ENCODE peak calls at places on chromosomes 4 and X, in seven cellular contexts. Y, F, I, L, P, H and E are unnamed samples.

GRCh38 chrX:147913570-147913969 is 1.9 kb downstream of the FMR1 start:
- DNase-seq in Y (no peak), F (no peak), I (no peak), L (no peak), P (no peak), H (no peak), E (no peak)

GRCh38 chr4:108119199-108119800 is 49.4 kb downstream of the LEF1 start:
- DNase-seq in Y (no peak), F (no peak), I (no peak), L (no peak), P (no peak), H (no peak), E (no peak)

GRCh38 chr4:124199755-124200154 is 512.8 kb downstream of the ANKRD50 start:
- DNase-seq in Y (no peak), F (no peak), I (peak; percentile 72), L (no peak), P (peak; percentile 66), H (no peak), E (no peak)

GRCh38 chr4:82643994-82644730 is 82.4 kb upstream of the TMEM150C start:
- DNase-seq in Y (no peak), F (no peak), I (no peak), L (no peak), P (peak; percentile 58), H (no peak), E (no peak)

GRCh38 chrX:133305348-133305747 is 87.2 kb upstream of the TFDP3 start:
- DNase-seq in Y (no peak), F (no peak), I (no peak), L (no peak), P (no peak), H (no peak), E (no peak)

GRCh38 chr4:132934901-132935300 is 214.2 kb upstream of the PCDH10 start:
- DNase-seq in Y (no peak), F (no peak), I (no peak), L (peak; percentile 28), P (no peak), H (no peak), E (no peak)

GRCh38 chrX:70262952-70263567 is 3.1 kb upstream of the P2RY4 start:
- DNase-seq in Y (peak; percentile 9), F (peak; percentile 81), I (peak; percentile 18), L (peak; percentile 74), P (peak; percentile 28), H (peak; percentile 25), E (peak; percentile 60)

GRCh38 chr4:9703391-9703790 is 78.0 kb upstream of the DRD5 start:
- DNase-seq in Y (peak; percentile 51), F (peak; percentile 87), I (no peak), L (peak; percentile 82), P (no peak), H (peak; percentile 51), E (peak; percentile 65)

GRCh38 chr4:177611974-177612664 is 169.9 kb upstream of the AGA start:
- DNase-seq in Y (no peak), F (no peak), I (no peak), L (no peak), P (no peak), H (no peak), E (no peak)

GRCh38 chr4:115629270-115629669 is 515.9 kb upstream of the NDST4 start:
- DNase-seq in Y (no peak), F (no peak), I (no peak), L (no peak), P (no peak), H (no peak), E (no peak)

GRCh38 chr4:56768301-56768700 is 53.2 kb downstream of the SPINK2 start:
- DNase-seq in Y (no peak), F (no peak), I (no peak), L (no peak), P (no peak), H (no peak), E (peak; percentile 8)

GRCh38 chr4:6974138-6974848 is 64.7 kb downstream of the TBC1D14 start:
- DNase-seq in Y (peak; percentile 77), F (peak; percentile 89), I (peak; percentile 92), L (peak; percentile 93), P (peak; percentile 84), H (peak; percentile 87), E (peak; percentile 81)

GRCh38 chr4:89303177-89303576 is 4.4 kb downstream of the GPRIN3 start:
- DNase-seq in Y (no peak), F (no peak), I (peak; percentile 23), L (no peak), P (no peak), H (no peak), E (no peak)

GRCh38 chrX:148466292-148466691 is 34.1 kb upstream of the AFF2 start:
- DNase-seq in Y (no peak), F (no peak), I (no peak), L (no peak), P (no peak), H (no peak), E (no peak)

GRCh38 chrX:23493941-23494374 is 159.3 kb downstream of the PTCHD1 start:
- DNase-seq in Y (no peak), F (no peak), I (no peak), L (peak; percentile 38), P (no peak), H (no peak), E (peak; percentile 7)

GRCh38 chr4:153211986-153212720 is 7.9 kb downstream of the TRIM2 start:
- DNase-seq in Y (no peak), F (no peak), I (peak; percentile 85), L (no peak), P (peak; percentile 77), H (no peak), E (no peak)

GRCh38 chr4:69156913-69157312 is 57.6 kb downstream of the UGT2B11 start:
- DNase-seq in Y (no peak), F (peak; percentile 62), I (peak; percentile 5), L (peak; percentile 52), P (no peak), H (no peak), E (peak; percentile 21)

GRCh38 chrX:67961516-67961915 is 417.7 kb downstream of the AR start:
- DNase-seq in Y (no peak), F (no peak), I (no peak), L (no peak), P (no peak), H (no peak), E (no peak)

GRCh38 chr4:2276581-2277325 is 14.8 kb upstream of the MXD4 start:
- DNase-seq in Y (no peak), F (no peak), I (no peak), L (no peak), P (no peak), H (no peak), E (no peak)

GRCh38 chr4:64001229-64001898 is 407.9 kb downstream of the TECRL start:
- DNase-seq in Y (no peak), F (no peak), I (no peak), L (no peak), P (no peak), H (no peak), E (no peak)

GRCh38 chr4:89539374-89539773 is 231.8 kb upstream of the GPRIN3 start:
- DNase-seq in Y (no peak), F (no peak), I (peak; percentile 95), L (peak; percentile 56), P (peak; percentile 93), H (no peak), E (no peak)

GRCh38 chr4:176436500-176436973 is 116.8 kb downstream of the SPCS3 start:
- DNase-seq in Y (no peak), F (no peak), I (peak; percentile 79), L (peak; percentile 61), P (peak; percentile 94), H (no peak), E (no peak)

GRCh38 chr4:105714932-105715331 is 6.3 kb downstream of the GSTCD start:
- DNase-seq in Y (no peak), F (no peak), I (peak; percentile 26), L (no peak), P (no peak), H (no peak), E (no peak)

GRCh38 chr4:24488399-24489164 is 95.8 kb downstream of the DHX15 start:
- DNase-seq in Y (peak; percentile 64), F (peak; percentile 87), I (peak; percentile 67), L (peak; percentile 83), P (peak; percentile 62), H (no peak), E (peak; percentile 84)

GRCh38 chr4:11366859-11367258 is 61.8 kb downstream of the HS3ST1 start:
- DNase-seq in Y (no peak), F (no peak), I (no peak), L (no peak), P (no peak), H (no peak), E (no peak)

GRCh38 chr4:26583865-26584652 is at the start of gene TBC1D19:
- DNase-seq in Y (peak; percentile 83), F (peak; percentile 91), I (peak; percentile 88), L (peak; percentile 95), P (peak; percentile 85), H (peak; percentile 65), E (peak; percentile 87)

GRCh38 chrX:103608305-103608963 is 671 bp downstream of the TCEAL3 start:
- DNase-seq in Y (no peak), F (peak; percentile 37), I (peak; percentile 28), L (no peak), P (no peak), H (no peak), E (no peak)

GRCh38 chrX:107562482-107562881 is 65.8 kb upstream of the PRPS1 start:
- DNase-seq in Y (no peak), F (no peak), I (peak; percentile 61), L (peak; percentile 69), P (peak; percentile 88), H (no peak), E (peak; percentile 88)

GRCh38 chrX:68826113-68826980 is 2.5 kb upstream of the EFNB1 start:
- DNase-seq in Y (no peak), F (peak; percentile 15), I (no peak), L (no peak), P (no peak), H (no peak), E (no peak)

GRCh38 chr4:42655248-42655647 is 1.7 kb downstream of the ATP8A1 start:
- DNase-seq in Y (no peak), F (no peak), I (no peak), L (no peak), P (no peak), H (no peak), E (no peak)
- H2BK120ac ChIP-seq in Y (no peak overlapping the region), F (no peak overlapping the region), I (no peak overlapping the region), L (no peak overlapping the region), P (no peak overlapping the region), H (no peak overlapping the region), E (no peak overlapping the region)

GRCh38 chr4:184150102-184150839 is 67.4 kb downstream of the ENPP6 start:
- DNase-seq in Y (no peak), F (no peak), I (no peak), L (no peak), P (no peak), H (no peak), E (no peak)
- H3K79me1 ChIP-seq in Y (no peaks in the 10 kb centered on the region), F (no peaks in the 10 kb centered on the region), I (no peaks in the 10 kb centered on the region), L (no peaks in the 10 kb centered on the region), P (no peaks in the 10 kb centered on the region), H (no peaks in the 10 kb centered on the region), E (no peaks in the 10 kb centered on the region)

DNA sequence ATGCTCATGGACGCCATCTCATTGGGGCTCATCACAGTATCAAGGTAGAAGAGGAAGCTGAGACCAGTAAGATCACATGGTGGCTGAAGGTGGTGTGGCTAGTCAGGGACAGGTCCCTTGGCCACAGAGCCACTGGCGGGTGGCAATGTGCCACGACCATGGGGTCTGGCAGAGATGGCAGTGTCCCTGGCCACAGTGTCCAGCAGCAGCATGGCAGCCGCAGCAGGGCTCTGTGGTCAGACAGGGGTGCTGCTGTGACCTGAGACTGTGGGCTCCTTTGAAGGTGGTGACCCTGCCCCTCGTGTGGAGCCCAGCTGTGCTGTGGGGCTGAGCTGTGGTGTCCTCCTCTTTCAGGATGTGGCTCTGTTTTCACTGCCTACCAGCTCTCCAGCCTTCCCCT is 2.2 kb upstream of the DOK7 start:
- DNase-seq in Y (no peak), F (no peak), I (no peak), L (no peak), P (no peak), H (no peak), E (no peak)
- H2BK120ac ChIP-seq in Y (no peak overlapping the region), F (no peak overlapping the region), I (no peak overlapping the region), L (no peak overlapping the region), P (no peak overlapping the region), H (no peak overlapping the region), E (no peak overlapping the region)

GRCh38 chr4:53130896-53131561 is 234.8 kb downstream of the SCFD2 start:
- DNase-seq in Y (no peak), F (no peak), I (no peak), L (no peak), P (no peak), H (no peak), E (no peak)
- H3K79me1 ChIP-seq in Y (no peaks in the 10 kb centered on the region), F (no peaks in the 10 kb centered on the region), I (peaks cover 3% of the 10 kb centered on the region), L (no peaks in the 10 kb centered on the region), P (peaks cover under 1% of the 10 kb centered on the region), H (no peaks in the 10 kb centered on the region), E (no peaks in the 10 kb centered on the region)